ENCODE peak calls at places on chromosomes 3 and 15, in ten cellular contexts. One of them, this sample, is unnamed.

GRCh38 chr3:111069974-111070751 is 1.5 kb upstream of the NECTIN3 start:
- DNase-seq in right lobe of liver: peak
- DNase-seq in Peyer's patch: peak
- DNase-seq in heart left ventricle: no peak
- DNase-seq in sigmoid colon: no peak
- DNase-seq in A549: no peak
- DNase-seq in esophagus squamous epithelium: no peak
- DNase-seq in stomach: no peak
- DNase-seq in HCT116: no peak
- DNase-seq in breast epithelium: no peak
- DNase-seq in this sample: no peak

GRCh38 chr15:89812847-89813320 is 1.8 kb downstream of the ANPEP start:
- DNase-seq in right lobe of liver: no peak
- DNase-seq in Peyer's patch: no peak
- DNase-seq in heart left ventricle: peak
- DNase-seq in sigmoid colon: no peak
- DNase-seq in A549: no peak
- DNase-seq in esophagus squamous epithelium: no peak
- DNase-seq in stomach: no peak
- DNase-seq in HCT116: no peak
- DNase-seq in breast epithelium: no peak
- DNase-seq in this sample: no peak

GRCh38 chr3:184543848-184544512 is 17.6 kb upstream of the EPHB3 start:
- DNase-seq in right lobe of liver: peak
- DNase-seq in Peyer's patch: peak
- DNase-seq in heart left ventricle: no peak
- DNase-seq in sigmoid colon: peak
- DNase-seq in A549: peak
- DNase-seq in esophagus squamous epithelium: peak
- DNase-seq in stomach: peak
- DNase-seq in HCT116: peak
- DNase-seq in breast epithelium: peak
- DNase-seq in this sample: peak

GRCh38 chr3:56522374-56522773 is 34.6 kb upstream of the CCDC66 start:
- DNase-seq in right lobe of liver: no peak
- DNase-seq in Peyer's patch: no peak
- DNase-seq in heart left ventricle: no peak
- DNase-seq in sigmoid colon: no peak
- DNase-seq in A549: no peak
- DNase-seq in esophagus squamous epithelium: no peak
- DNase-seq in stomach: no peak
- DNase-seq in HCT116: no peak
- DNase-seq in breast epithelium: no peak
- DNase-seq in this sample: no peak

GRCh38 chr15:65365229-65365628 is 12.6 kb downstream of the IGDCC3 start:
- DNase-seq in right lobe of liver: no peak
- DNase-seq in Peyer's patch: no peak
- DNase-seq in heart left ventricle: no peak
- DNase-seq in sigmoid colon: peak
- DNase-seq in A549: no peak
- DNase-seq in esophagus squamous epithelium: no peak
- DNase-seq in stomach: no peak
- DNase-seq in HCT116: no peak
- DNase-seq in breast epithelium: no peak
- DNase-seq in this sample: no peak

GRCh38 chr3:144187531-144188230 is 216.1 kb downstream of the DIPK2A start:
- DNase-seq in right lobe of liver: no peak
- DNase-seq in Peyer's patch: no peak
- DNase-seq in heart left ventricle: no peak
- DNase-seq in sigmoid colon: no peak
- DNase-seq in A549: no peak
- DNase-seq in esophagus squamous epithelium: no peak
- DNase-seq in stomach: no peak
- DNase-seq in HCT116: no peak
- DNase-seq in breast epithelium: no peak
- DNase-seq in this sample: peak

GRCh38 chr3:47333907-47334306 is 46.9 kb upstream of the PTPN23 start:
- DNase-seq in right lobe of liver: no peak
- DNase-seq in Peyer's patch: peak
- DNase-seq in heart left ventricle: no peak
- DNase-seq in sigmoid colon: no peak
- DNase-seq in A549: no peak
- DNase-seq in esophagus squamous epithelium: no peak
- DNase-seq in stomach: no peak
- DNase-seq in HCT116: no peak
- DNase-seq in breast epithelium: no peak
- DNase-seq in this sample: no peak

GRCh38 chr3:15681668-15682067 is 80.1 kb downstream of the BTD start:
- DNase-seq in right lobe of liver: no peak
- DNase-seq in Peyer's patch: no peak
- DNase-seq in heart left ventricle: no peak
- DNase-seq in sigmoid colon: no peak
- DNase-seq in A549: no peak
- DNase-seq in esophagus squamous epithelium: no peak
- DNase-seq in stomach: no peak
- DNase-seq in HCT116: no peak
- DNase-seq in breast epithelium: no peak
- DNase-seq in this sample: no peak

GRCh38 chr3:61997112-61997511 is 376.2 kb downstream of the FEZF2 start:
- DNase-seq in right lobe of liver: no peak
- DNase-seq in Peyer's patch: no peak
- DNase-seq in heart left ventricle: no peak
- DNase-seq in sigmoid colon: no peak
- DNase-seq in A549: no peak
- DNase-seq in esophagus squamous epithelium: no peak
- DNase-seq in stomach: no peak
- DNase-seq in HCT116: no peak
- DNase-seq in breast epithelium: no peak
- DNase-seq in this sample: no peak

GRCh38 chr3:71215351-71215750 is 368.2 kb downstream of the FOXP1 start:
- DNase-seq in right lobe of liver: no peak
- DNase-seq in Peyer's patch: no peak
- DNase-seq in heart left ventricle: no peak
- DNase-seq in sigmoid colon: no peak
- DNase-seq in A549: no peak
- DNase-seq in esophagus squamous epithelium: no peak
- DNase-seq in stomach: no peak
- DNase-seq in HCT116: no peak
- DNase-seq in breast epithelium: no peak
- DNase-seq in this sample: no peak

GRCh38 chr15:57994468-57995154 is 70.9 kb downstream of the ALDH1A2 start:
- DNase-seq in right lobe of liver: no peak
- DNase-seq in Peyer's patch: no peak
- DNase-seq in heart left ventricle: no peak
- DNase-seq in sigmoid colon: no peak
- DNase-seq in A549: no peak
- DNase-seq in esophagus squamous epithelium: no peak
- DNase-seq in stomach: no peak
- DNase-seq in HCT116: no peak
- DNase-seq in breast epithelium: no peak
- DNase-seq in this sample: no peak

GRCh38 chr3:178434206-178434805 is 101.9 kb upstream of the KCNMB2 start:
- DNase-seq in right lobe of liver: no peak
- DNase-seq in Peyer's patch: no peak
- DNase-seq in heart left ventricle: no peak
- DNase-seq in sigmoid colon: no peak
- DNase-seq in A549: no peak
- DNase-seq in esophagus squamous epithelium: no peak
- DNase-seq in stomach: no peak
- DNase-seq in HCT116: no peak
- DNase-seq in breast epithelium: no peak
- DNase-seq in this sample: peak

GRCh38 chr3:45426161-45426560 is 37.8 kb downstream of the LARS2 start:
- DNase-seq in right lobe of liver: no peak
- DNase-seq in Peyer's patch: no peak
- DNase-seq in heart left ventricle: no peak
- DNase-seq in sigmoid colon: no peak
- DNase-seq in A549: no peak
- DNase-seq in esophagus squamous epithelium: no peak
- DNase-seq in stomach: no peak
- DNase-seq in HCT116: no peak
- DNase-seq in breast epithelium: no peak
- DNase-seq in this sample: no peak

GRCh38 chr3:128547368-128547987 is 54.5 kb upstream of the GATA2 start:
- DNase-seq in right lobe of liver: no peak
- DNase-seq in Peyer's patch: no peak
- DNase-seq in heart left ventricle: no peak
- DNase-seq in sigmoid colon: no peak
- DNase-seq in A549: no peak
- DNase-seq in esophagus squamous epithelium: no peak
- DNase-seq in stomach: no peak
- DNase-seq in HCT116: no peak
- DNase-seq in breast epithelium: no peak
- DNase-seq in this sample: peak

GRCh38 chr15:74997161-74997942 is 2.0 kb downstream of the SCAMP5 start:
- DNase-seq in right lobe of liver: no peak
- DNase-seq in Peyer's patch: no peak
- DNase-seq in heart left ventricle: no peak
- DNase-seq in sigmoid colon: no peak
- DNase-seq in A549: no peak
- DNase-seq in esophagus squamous epithelium: no peak
- DNase-seq in stomach: no peak
- DNase-seq in HCT116: no peak
- DNase-seq in breast epithelium: no peak
- DNase-seq in this sample: no peak

DNA sequence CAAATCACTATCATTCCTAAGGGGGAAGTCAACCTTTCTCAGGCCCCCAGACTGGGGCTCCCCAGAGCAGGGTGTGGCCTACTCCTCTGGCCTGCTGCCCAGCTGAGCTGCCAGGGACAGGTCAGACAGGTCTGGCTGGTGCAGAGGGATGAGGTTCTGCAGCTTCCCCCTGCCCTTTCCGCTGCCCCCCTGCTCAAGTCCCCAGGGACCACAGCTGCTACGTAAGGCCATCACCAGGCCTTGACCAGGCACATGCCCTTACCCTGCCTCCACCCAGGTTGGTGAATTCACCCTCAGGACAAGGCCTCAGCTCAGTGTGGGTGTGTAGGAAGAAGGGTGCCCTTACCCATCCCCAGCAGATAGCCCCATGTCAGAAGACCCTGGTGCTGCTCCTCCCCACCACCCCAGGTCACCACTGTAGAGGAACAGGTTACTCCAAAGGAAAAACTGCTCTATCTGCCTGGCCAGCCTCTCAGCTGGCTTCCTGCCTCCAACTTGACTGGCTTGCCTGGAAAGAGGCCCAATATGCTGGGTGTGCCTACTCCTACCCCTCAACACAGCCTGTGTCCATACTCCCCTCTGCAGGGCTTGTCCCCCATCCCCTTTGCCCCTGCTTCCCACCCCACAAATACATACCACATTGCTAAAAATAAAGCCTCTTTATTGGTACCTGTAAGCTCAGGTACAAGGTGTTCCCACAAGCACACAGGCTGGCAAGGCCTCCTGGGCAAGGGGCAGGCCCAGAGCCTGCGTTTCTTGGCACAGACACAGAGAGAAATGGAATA is 12.0 kb downstream of the CSRNP1 start:
- DNase-seq in right lobe of liver: peak
- DNase-seq in Peyer's patch: peak
- DNase-seq in heart left ventricle: peak
- DNase-seq in sigmoid colon: peak
- DNase-seq in A549: no peak
- DNase-seq in esophagus squamous epithelium: no peak
- DNase-seq in stomach: peak
- DNase-seq in HCT116: no peak
- DNase-seq in breast epithelium: peak
- DNase-seq in this sample: peak
- TF ChIP-seq POLR2A in right lobe of liver: peak
- TF ChIP-seq POLR2A in Peyer's patch: peak
- TF ChIP-seq POLR2A in heart left ventricle: no peak
- TF ChIP-seq POLR2A in sigmoid colon: no peak
- TF ChIP-seq POLR2A in A549: no peak
- TF ChIP-seq POLR2A in esophagus squamous epithelium: no peak
- TF ChIP-seq POLR2A in stomach: no peak
- TF ChIP-seq POLR2A in HCT116: no peak
- TF ChIP-seq POLR2A in breast epithelium: no peak
- TF ChIP-seq POLR2A in this sample: no peak

DNA sequence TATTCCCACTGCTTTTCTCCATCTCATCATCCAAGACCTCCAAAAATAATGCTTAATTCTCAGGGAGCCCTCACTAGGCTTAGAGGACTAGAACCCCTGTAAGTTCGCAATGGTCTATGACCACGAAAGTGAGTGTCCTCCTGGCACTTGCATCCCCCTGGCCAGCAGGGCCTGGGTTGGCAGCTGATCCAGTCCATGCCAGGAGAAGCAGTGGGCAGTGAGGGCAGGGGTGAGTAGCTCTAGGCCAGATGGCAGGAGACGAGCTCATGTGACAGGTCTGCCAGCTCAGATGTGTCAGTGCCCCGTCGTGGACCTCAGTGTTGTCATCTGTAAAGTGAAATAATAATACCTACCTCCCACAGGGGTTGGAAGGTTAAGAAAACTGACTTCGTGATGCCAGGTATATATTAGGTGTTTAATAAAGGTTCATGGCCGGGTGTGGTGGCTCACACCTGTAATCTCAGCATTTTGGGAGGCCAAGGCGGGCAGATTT is 11.1 kb downstream of the GP5 start:
- DNase-seq in right lobe of liver: no peak
- DNase-seq in Peyer's patch: peak
- DNase-seq in heart left ventricle: no peak
- DNase-seq in sigmoid colon: no peak
- DNase-seq in A549: no peak
- DNase-seq in esophagus squamous epithelium: no peak
- DNase-seq in stomach: no peak
- DNase-seq in HCT116: no peak
- DNase-seq in breast epithelium: no peak
- DNase-seq in this sample: no peak
- TF ChIP-seq POLR2A in right lobe of liver: no peak
- TF ChIP-seq POLR2A in Peyer's patch: no peak
- TF ChIP-seq POLR2A in heart left ventricle: no peak
- TF ChIP-seq POLR2A in sigmoid colon: no peak
- TF ChIP-seq POLR2A in A549: no peak
- TF ChIP-seq POLR2A in esophagus squamous epithelium: no peak
- TF ChIP-seq POLR2A in stomach: no peak
- TF ChIP-seq POLR2A in HCT116: no peak
- TF ChIP-seq POLR2A in breast epithelium: no peak
- TF ChIP-seq POLR2A in this sample: no peak

GRCh38 chr3:11642455-11643162 is 1.1 kb downstream of the VGLL4 start:
- DNase-seq in right lobe of liver: peak
- DNase-seq in Peyer's patch: peak
- DNase-seq in heart left ventricle: peak
- DNase-seq in sigmoid colon: peak
- DNase-seq in A549: peak
- DNase-seq in esophagus squamous epithelium: no peak
- DNase-seq in stomach: peak
- DNase-seq in HCT116: peak
- DNase-seq in breast epithelium: peak
- DNase-seq in this sample: peak
- TF ChIP-seq POLR2A in right lobe of liver: peak
- TF ChIP-seq POLR2A in Peyer's patch: no peak
- TF ChIP-seq POLR2A in heart left ventricle: no peak
- TF ChIP-seq POLR2A in sigmoid colon: no peak
- TF ChIP-seq POLR2A in A549: peak
- TF ChIP-seq POLR2A in esophagus squamous epithelium: peak
- TF ChIP-seq POLR2A in stomach: no peak
- TF ChIP-seq POLR2A in HCT116: no peak
- TF ChIP-seq POLR2A in breast epithelium: peak
- TF ChIP-seq POLR2A in this sample: peak

GRCh38 chr3:78644847-78645246 is 1123.0 kb downstream of the ROBO1 start:
- DNase-seq in right lobe of liver: no peak
- DNase-seq in Peyer's patch: no peak
- DNase-seq in heart left ventricle: no peak
- DNase-seq in sigmoid colon: no peak
- DNase-seq in A549: no peak
- DNase-seq in esophagus squamous epithelium: no peak
- DNase-seq in stomach: no peak
- DNase-seq in HCT116: no peak
- DNase-seq in breast epithelium: no peak
- DNase-seq in this sample: no peak
- TF ChIP-seq POLR2A in right lobe of liver: no peak
- TF ChIP-seq POLR2A in Peyer's patch: no peak
- TF ChIP-seq POLR2A in heart left ventricle: no peak
- TF ChIP-seq POLR2A in sigmoid colon: no peak
- TF ChIP-seq POLR2A in A549: no peak
- TF ChIP-seq POLR2A in esophagus squamous epithelium: no peak
- TF ChIP-seq POLR2A in stomach: no peak
- TF ChIP-seq POLR2A in HCT116: no peak
- TF ChIP-seq POLR2A in breast epithelium: no peak
- TF ChIP-seq POLR2A in this sample: no peak

This sample was measured in erythroblast.